ENCODE peak calls at places on chromosomes 7 and 10, in four cellular contexts. D is suprapubic skin, V is IMR-90, T is Peyer's patch. K is an unnamed sample.

GRCh38 chr10:4391683-4392082 is 434.3 kb upstream of the AKR1E2 start:
- DNase-seq in D (no peak), T (no peak), V (no peak), K (no peak)

GRCh38 chr10:111481271-111482073 is 404.6 kb downstream of the ADRA2A start:
- DNase-seq in V (no peak), D (no peak), T (no peak), K (no peak)

GRCh38 chr7:112995091-112995824 is 91.4 kb downstream of the GPR85 start:
- DNase-seq in T (no peak), V (peak; percentile 73), D (no peak), K (peak; percentile 21)

GRCh38 chr7:102472126-102473041 is 6.3 kb downstream of the POLR2J start:
- DNase-seq in V (no peak), D (no peak), T (no peak), K (no peak)

GRCh38 chr7:147245274-147245673 is 1128.7 kb downstream of the CNTNAP2 start:
- DNase-seq in T (no peak), V (peak; percentile 24), D (no peak), K (peak; percentile 8)

GRCh38 chr7:108251700-108252099 is 121.5 kb upstream of the LAMB4 start:
- DNase-seq in T (no peak), V (no peak), D (no peak), K (no peak)

GRCh38 chr10:70223728-70224127 is 9.5 kb downstream of the PPA1 start:
- DNase-seq in T (no peak), V (peak; percentile 47), D (no peak), K (no peak)

GRCh38 chr7:75971309-75971960 is 23.0 kb downstream of the TMEM120A start:
- DNase-seq in V (no peak), T (no peak), D (no peak), K (no peak)

GRCh38 chr7:4683043-4683883 is 1.2 kb downstream of the FOXK1 start:
- DNase-seq in V (no peak), D (peak; percentile 70), T (peak; percentile 54), K (no peak)

GRCh38 chr10:98163941-98164340 is 29.5 kb downstream of the R3HCC1L start:
- DNase-seq in V (peak; percentile 60), T (no peak), D (no peak), K (no peak)

GRCh38 chr7:45178241-45179225 is 20.9 kb downstream of the RAMP3 start:
- DNase-seq in D (peak; percentile 38), T (peak; percentile 37), V (no peak), K (peak; percentile 45)

GRCh38 chr10:124994573-124995473 is 52.9 kb downstream of the ZRANB1 start:
- DNase-seq in V (no peak), D (peak; percentile 62), T (no peak), K (no peak)

GRCh38 chr10:49837096-49837495 is 75.0 kb upstream of the OGDHL start:
- DNase-seq in D (no peak), V (peak; percentile 31), T (no peak), K (no peak)

GRCh38 chr10:600876-601275 is 88.6 kb downstream of the DIP2C start:
- DNase-seq in V (no peak), D (no peak), T (no peak), K (no peak)

GRCh38 chr10:89301721-89302445 is at the start of gene IFIT2:
- DNase-seq in V (peak; percentile 80), T (peak; percentile 59), D (no peak), K (no peak)

GRCh38 chr10:103273026-103273425 is 3.9 kb upstream of the INA start:
- DNase-seq in V (peak; percentile 97), D (peak; percentile 68), T (no peak), K (peak; percentile 99)

GRCh38 chr10:113381906-113382562 is 170.8 kb upstream of the HABP2 start:
- DNase-seq in V (peak; percentile 57), D (no peak), T (no peak), K (peak; percentile 26)

GRCh38 chr7:152076324-152076821 is 50.9 kb downstream of the GALNT11 start:
- DNase-seq in V (no peak), T (no peak), D (no peak), K (peak; percentile 9)

GRCh38 chr10:14474656-14475055 is 143.9 kb upstream of the FRMD4A start:
- DNase-seq in V (peak; percentile 55), D (no peak), T (no peak), K (no peak)

GRCh38 chr10:28991738-28992270 is 297.1 kb upstream of the LYZL1 start:
- DNase-seq in T (no peak), V (peak; percentile 53), D (no peak), K (peak; percentile 19)

GRCh38 chr10:125812128-125812527 is 10.9 kb downstream of the UROS start:
- DNase-seq in D (no peak), T (no peak), V (peak; percentile 58), K (no peak)

GRCh38 chr7:155322530-155322929 is 24.9 kb downstream of the INSIG1 start:
- DNase-seq in D (no peak), V (no peak), T (no peak), K (peak; percentile 53)

GRCh38 chr10:124557167-124557566 is 95.5 kb downstream of the LHPP start:
- DNase-seq in D (no peak), T (no peak), V (no peak), K (no peak)

GRCh38 chr10:125102216-125102615 is 58.1 kb downstream of the CTBP2 start:
- DNase-seq in D (no peak), T (peak; percentile 53), V (peak; percentile 81), K (no peak)

GRCh38 chr10:45235823-45236222 is 79.6 kb downstream of the OR13A1 start:
- DNase-seq in D (no peak), T (no peak), V (peak; percentile 7), K (no peak)

GRCh38 chr10:110725809-110726641 is 81.9 kb downstream of the RBM20 start:
- DNase-seq in V (peak; percentile 37), T (no peak), D (no peak), K (no peak)

GRCh38 chr10:109883859-109884771 is 39.2 kb downstream of the XPNPEP1 start:
- DNase-seq in V (peak; percentile 90), D (peak; percentile 84), T (peak; percentile 75), K (peak; percentile 84)

GRCh38 chr7:73827568-73828106 is 3.2 kb upstream of the CLDN4 start:
- DNase-seq in V (no peak), D (no peak), T (peak; percentile 91), K (no peak)

GRCh38 chr10:90658791-90659190 is 199.0 kb downstream of the HTR7 start:
- DNase-seq in T (no peak), D (no peak), V (no peak), K (no peak)

GRCh38 chr7:75962607-75963382 is 31.6 kb downstream of the TMEM120A start:
- DNase-seq in D (peak; percentile 73), V (peak; percentile 85), T (no peak), K (no peak)

GRCh38 chr7:81256991-81257390 is 338.1 kb upstream of the SEMA3C start:
- DNase-seq in T (no peak), D (no peak), V (peak; percentile 23), K (no peak)

GRCh38 chr7:54090652-54091213 is 451.4 kb upstream of the VSTM2A start:
- DNase-seq in D (no peak), T (no peak), V (no peak), K (no peak)

GRCh38 chr7:69597278-69598076 is 798 bp upstream of the AUTS2 start:
- DNase-seq in V (no peak), T (peak; percentile 52), D (peak; percentile 79), K (peak; percentile 48)

GRCh38 chr10:10703390-10703789 is 314.3 kb upstream of the CELF2 start:
- DNase-seq in D (no peak), V (no peak), T (no peak), K (no peak)

GRCh38 chr7:142909921-142910521 is 23.5 kb downstream of the TRPV5 start:
- DNase-seq in T (no peak), V (no peak), D (no peak), K (no peak)

GRCh38 chr7:142906643-142907042 is 21.1 kb upstream of the TRPV6 start:
- DNase-seq in D (no peak), V (no peak), T (no peak), K (no peak)

GRCh38 chr7:142908290-142908689 is 22.7 kb upstream of the TRPV6 start:
- DNase-seq in V (no peak), T (no peak), D (no peak), K (no peak)

GRCh38 chr7:142905759-142906158 is 20.2 kb upstream of the TRPV6 start:
- DNase-seq in D (no peak), V (no peak), T (no peak), K (no peak)

GRCh38 chr7:142908921-142909870 is 23.7 kb upstream of the TRPV6 start:
- DNase-seq in D (no peak), V (no peak), T (no peak), K (no peak)
- TF ChIP-seq POLR2A in D (no peak), V (no peak), T (no peak), K (no peak)

GRCh38 chr7:129784783-129785456 is 167.8 kb downstream of the UBE2H start:
- DNase-seq in V (no peak), T (peak; percentile 53), D (peak; percentile 60), K (no peak)

GRCh38 chr7:129785457-129786178 is 167.1 kb downstream of the UBE2H start:
- DNase-seq in T (peak; percentile 52), V (no peak), D (peak; percentile 51), K (no peak)

GRCh38 chr7:129786179-129786514 is 166.6 kb downstream of the UBE2H start:
- DNase-seq in T (peak; percentile 40), V (no peak), D (no peak), K (no peak)

GRCh38 chr7:129788993-129789392 is 163.8 kb downstream of the UBE2H start:
- DNase-seq in V (no peak), T (no peak), D (no peak), K (no peak)

GRCh38 chr7:129786825-129787563 is 165.8 kb downstream of the UBE2H start:
- DNase-seq in V (no peak), D (no peak), T (no peak), K (no peak)
- TF ChIP-seq POLR2A in V (no peak), D (no peak), T (no peak), K (no peak)

GRCh38 chr7:55365680-55366460 is 733 bp downstream of the LANCL2 start:
- DNase-seq in D (peak; percentile 97), V (peak; percentile 96), T (peak; percentile 97), K (peak; percentile 99)
- TF ChIP-seq POLR2A in D (no peak), V (peak; percentile 88), T (peak; percentile 79), K (peak; percentile 95)

DNA sequence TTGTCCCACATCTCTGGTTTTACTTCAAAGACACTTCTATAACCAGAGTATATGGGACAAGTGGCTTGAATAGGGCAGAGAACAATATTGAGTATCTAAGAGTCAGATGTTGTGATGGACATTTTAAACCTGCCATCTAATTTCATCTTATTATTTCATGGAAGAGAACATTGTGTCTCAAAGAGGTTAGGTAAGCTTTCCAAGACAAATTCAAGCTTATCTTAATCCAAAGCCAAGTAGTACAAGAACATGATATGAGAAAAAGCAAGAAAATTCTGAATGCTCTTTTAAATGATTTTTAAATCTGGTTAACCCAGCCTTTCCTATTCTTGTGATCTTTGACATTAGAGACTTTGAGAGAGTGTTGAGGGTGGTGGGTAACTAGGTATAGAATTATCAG is 65.3 kb upstream of the ZNF804B start:
- DNase-seq in D (no peak), T (no peak), V (no peak), K (no peak)
- TF ChIP-seq POLR2A in D (no peak), T (no peak), V (no peak), K (no peak)